ENCODE peak calls at places on chromosomes 13 and 19, in five cellular contexts. P is HEK293T, E is renal cortical epithelial cell, H is iris pigment epithelial cell, J is heart left ventricle. L is an unnamed sample.

GRCh38 chr19:33808399-33808798 is 11.7 kb downstream of the KCTD15 start:
- DNase-seq in P (no peak), E (no peak), H (no peak), J (no peak), L (no peak)

GRCh38 chr19:31519216-31519615 is 170.0 kb upstream of the TSHZ3 start:
- DNase-seq in P (no peak), E (no peak), H (no peak), J (no peak), L (no peak)

GRCh38 chr13:106306748-106307277 is 228.6 kb downstream of the EFNB2 start:
- DNase-seq in P (no peak), E (no peak), H (no peak), J (no peak), L (no peak)

GRCh38 chr19:17576758-17577532 is 21.5 kb downstream of the COLGALT1 start:
- DNase-seq in P (peak), E (no peak), H (peak), J (no peak), L (no peak)

GRCh38 chr19:46907880-46908279 is 47.1 kb downstream of the ARHGAP35 start:
- DNase-seq in P (no peak), E (no peak), H (no peak), J (no peak), L (no peak)

GRCh38 chr19:29379257-29379986 is 146.4 kb upstream of the VSTM2B start:
- DNase-seq in P (no peak), E (no peak), H (no peak), J (no peak), L (no peak)

GRCh38 chr13:82136880-82137279 is 1745.4 kb downstream of the SLITRK1 start:
- DNase-seq in P (no peak), E (no peak), H (no peak), J (no peak), L (no peak)

GRCh38 chr13:44648392-44649117 is 72.4 kb upstream of the TSC22D1 start:
- DNase-seq in P (peak), E (peak), H (peak), J (no peak), L (no peak)

GRCh38 chr19:18002347-18002850 is 5.6 kb upstream of the ARRDC2 start:
- DNase-seq in P (no peak), E (no peak), H (no peak), J (no peak), L (no peak)

GRCh38 chr13:76019421-76020044 is 383.4 kb downstream of the LMO7 start:
- DNase-seq in P (peak), E (no peak), H (no peak), J (peak), L (peak)

GRCh38 chr19:47479701-47480503 is 4.1 kb downstream of the KPTN start:
- DNase-seq in P (no peak), E (no peak), H (peak), J (peak), L (no peak)

GRCh38 chr13:60836821-60837220 is 439.8 kb downstream of the TDRD3 start:
- DNase-seq in P (no peak), E (no peak), H (no peak), J (no peak), L (no peak)

GRCh38 chr13:71866173-71867091 is 572 bp downstream of the DACH1 start:
- DNase-seq in P (no peak), E (no peak), H (peak), J (peak), L (no peak)

GRCh38 chr19:50912727-50913716 is 1.8 kb upstream of the KLK4 start:
- DNase-seq in P (no peak), E (no peak), H (peak), J (no peak), L (no peak)

GRCh38 chr19:14081797-14082674 is 3.5 kb downstream of the C19orf67 start:
- DNase-seq in P (no peak), E (no peak), H (peak), J (no peak), L (no peak)

GRCh38 chr13:98454389-98454881 is 122.5 kb downstream of the STK24 start:
- DNase-seq in P (no peak), E (peak), H (peak), J (no peak), L (no peak)

GRCh38 chr13:49304356-49304755 is 56.6 kb downstream of the CDADC1 start:
- DNase-seq in P (no peak), E (no peak), H (no peak), J (no peak), L (no peak)

GRCh38 chr19:10510301-10510802 is 6.9 kb downstream of the S1PR5 start:
- DNase-seq in P (peak), E (no peak), H (peak), J (no peak), L (no peak)

GRCh38 chr19:56091751-56092546 is 29.1 kb downstream of the ZNF787 start:
- DNase-seq in P (no peak), E (no peak), H (no peak), J (no peak), L (no peak)

GRCh38 chr19:52991484-52991883 is 22.2 kb upstream of the ERVV-1 start:
- DNase-seq in P (no peak), E (peak), H (peak), J (no peak), L (peak)

GRCh38 chr13:75803175-75803611 is 167.1 kb downstream of the LMO7 start:
- DNase-seq in P (no peak), E (no peak), H (no peak), J (no peak), L (no peak)

GRCh38 chr13:75581874-75582640 is 32.5 kb downstream of the UCHL3 start:
- DNase-seq in P (no peak), E (peak), H (peak), J (no peak), L (no peak)

GRCh38 chr19:19642506-19643157 is 825 bp downstream of the GMIP start:
- DNase-seq in P (no peak), E (no peak), H (no peak), J (no peak), L (no peak)

L was measured in H4.